ENCODE peak calls at places on chromosomes 11 and 22, in ten cellular contexts. V is uterus; K is thoracic aorta; F is IMR-90; X is effector memory CD4-positive, alpha-beta T cell; U is astrocyte; T is hepatocyte; C is cardiac muscle cell; S is neural progenitor cell; Z is A549. M is an unnamed sample.

GRCh38 chr11:122423283-122423682 is 232.2 kb upstream of the UBASH3B start:
- DNase-seq in K (no peak), F (no peak), C (no peak), X (no peak), T (no peak), U (no peak), S (no peak), Z (no peak), V (no peak), M (no peak)

GRCh38 chr11:124946735-124947141 is 7.3 kb upstream of the CCDC15 start:
- DNase-seq in Z (no peak), U (no peak), T (no peak), C (no peak), S (no peak), K (no peak), X (no peak), V (no peak), F (peak; percentile 40), M (no peak)

GRCh38 chr22:48099671-48100070 is 1337.2 kb downstream of the TBC1D22A start:
- DNase-seq in Z (no peak), C (no peak), T (no peak), V (no peak), S (no peak), X (no peak), K (no peak), U (no peak), F (no peak), M (no peak)

GRCh38 chr22:38947321-38948112 is 9.9 kb upstream of the APOBEC3A start:
- DNase-seq in C (no peak), U (no peak), Z (no peak), F (no peak), X (no peak), K (no peak), V (no peak), S (peak; percentile 73), T (no peak), M (no peak)

GRCh38 chr11:118004543-118005223 is 18.5 kb downstream of the IL10RA start:
- DNase-seq in X (no peak), S (no peak), U (no peak), V (no peak), Z (no peak), F (no peak), K (no peak), C (no peak), T (no peak), M (peak; percentile 37)

GRCh38 chr11:47355283-47356128 is 3.0 kb upstream of the MYBPC3 start:
- DNase-seq in F (peak; percentile 88), K (peak; percentile 31), Z (peak; percentile 89), C (peak; percentile 98), U (peak; percentile 71), X (no peak), V (peak; percentile 93), T (peak; percentile 96), S (peak; percentile 96), M (peak; percentile 97)

GRCh38 chr11:33379931-33380330 is 122.8 kb downstream of the HIPK3 start:
- DNase-seq in S (no peak), V (no peak), Z (no peak), U (no peak), X (no peak), T (no peak), K (no peak), F (no peak), C (no peak), M (no peak)

GRCh38 chr22:38754247-38755154 is 1.3 kb downstream of the SUN2 start:
- DNase-seq in F (peak; percentile 43), S (peak; percentile 48), K (peak; percentile 71), T (peak; percentile 70), U (peak; percentile 58), C (peak; percentile 41), Z (no peak), X (no peak), V (peak; percentile 88), M (no peak)

GRCh38 chr22:40661661-40662060 is 17.6 kb upstream of the MCHR1 start:
- DNase-seq in C (no peak), S (no peak), U (no peak), V (no peak), Z (no peak), F (no peak), T (no peak), K (no peak), X (no peak), M (no peak)

GRCh38 chr22:40660725-40661124 is 18.6 kb upstream of the MCHR1 start:
- DNase-seq in F (no peak), X (no peak), T (no peak), C (no peak), S (no peak), K (no peak), Z (no peak), U (no peak), V (no peak), M (no peak)

GRCh38 chr22:40666151-40666848 is 13.0 kb upstream of the MCHR1 start:
- DNase-seq in C (peak; percentile 31), X (no peak), U (no peak), S (no peak), K (no peak), F (peak; percentile 53), Z (no peak), T (no peak), V (peak; percentile 73), M (no peak)

GRCh38 chr22:40668611-40669390 is 10.5 kb upstream of the MCHR1 start:
- DNase-seq in X (no peak), C (no peak), S (peak; percentile 35), Z (peak; percentile 51), K (no peak), F (peak; percentile 89), T (peak; percentile 65), U (peak; percentile 88), V (no peak), M (no peak)

GRCh38 chr22:40665312-40665711 is 14.0 kb upstream of the MCHR1 start:
- DNase-seq in X (no peak), K (peak; percentile 54), U (peak; percentile 65), S (no peak), Z (no peak), F (peak; percentile 85), C (no peak), V (peak; percentile 62), T (no peak), M (no peak)
- H3K4me1 ChIP-seq in X (no peaks in the 10 kb centered on the region), K (peaks cover 36% of the 10 kb centered on the region), U (no peaks in the 10 kb centered on the region), S (no peaks in the 10 kb centered on the region), Z (no peaks in the 10 kb centered on the region), F (peaks cover 17% of the 10 kb centered on the region), C (no peaks in the 10 kb centered on the region), V (peaks cover 9% of the 10 kb centered on the region), T (no peaks in the 10 kb centered on the region), M (no peaks in the 10 kb centered on the region)

GRCh38 chr11:111632798-111633197 is 30.5 kb downstream of the SIK2 start:
- DNase-seq in C (no peak), V (no peak), F (no peak), X (no peak), T (no peak), U (no peak), S (no peak), K (no peak), Z (no peak), M (no peak)

GRCh38 chr11:111634981-111635705 is 32.9 kb downstream of the SIK2 start:
- DNase-seq in U (peak; percentile 74), K (no peak), V (no peak), Z (no peak), X (no peak), F (peak; percentile 66), C (no peak), T (no peak), S (no peak), M (no peak)

GRCh38 chr11:111631666-111632039 is 29.4 kb downstream of the SIK2 start:
- DNase-seq in S (no peak), F (peak; percentile 88), U (peak; percentile 86), X (no peak), V (no peak), T (no peak), C (no peak), Z (no peak), K (no peak), M (no peak)

GRCh38 chr11:111633756-111634362 is 31.6 kb downstream of the SIK2 start:
- DNase-seq in K (no peak), X (no peak), C (no peak), U (peak; percentile 55), V (no peak), Z (no peak), F (peak; percentile 35), T (no peak), S (no peak), M (no peak)

DNA sequence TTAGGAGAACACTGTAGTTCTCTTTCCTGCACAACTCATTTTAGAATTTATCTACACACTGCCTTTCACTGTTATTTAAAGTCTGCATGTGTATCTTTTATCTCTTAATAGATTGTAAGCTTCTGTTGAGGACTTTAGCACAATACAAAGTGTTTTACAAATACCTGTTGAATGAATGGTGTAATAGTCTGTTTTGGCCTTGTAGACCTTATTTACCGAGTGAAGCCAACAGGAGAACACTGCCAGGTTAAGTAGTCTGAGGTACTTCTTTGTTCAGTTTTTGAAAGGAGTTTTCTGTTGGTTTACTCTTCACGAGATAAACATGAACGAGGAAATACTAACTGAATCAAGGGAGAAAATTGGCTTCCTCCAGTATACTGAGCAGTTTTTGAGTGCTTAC is 31.0 kb downstream of the SIK2 start:
- DNase-seq in C (no peak), X (no peak), F (no peak), S (no peak), K (no peak), T (peak; percentile 8), U (no peak), Z (no peak), V (no peak), M (no peak)
- H3K4me1 ChIP-seq in C (peaks cover 6% of the 10 kb centered on the region), X (no peaks in the 10 kb centered on the region), F (peaks cover 14% of the 10 kb centered on the region), S (peaks cover 50% of the 10 kb centered on the region), K (peaks cover 22% of the 10 kb centered on the region), T (peaks cover 29% of the 10 kb centered on the region), U (peaks cover 52% of the 10 kb centered on the region), Z (peaks cover 10% of the 10 kb centered on the region), V (no peaks in the 10 kb centered on the region), M (peaks cover 31% of the 10 kb centered on the region)

GRCh38 chr22:28051787-28052356 is 132.8 kb upstream of the PITPNB start:
- DNase-seq in C (peak; percentile 77), T (peak; percentile 79), V (peak; percentile 77), U (no peak), X (no peak), S (peak; percentile 86), F (peak; percentile 61), Z (peak; percentile 21), K (no peak), M (peak; percentile 77)

GRCh38 chr22:28051091-28051786 is 132.2 kb upstream of the PITPNB start:
- DNase-seq in T (no peak), F (no peak), C (no peak), K (no peak), X (no peak), U (no peak), S (peak; percentile 25), Z (no peak), V (no peak), M (no peak)

GRCh38 chr22:28052818-28053217 is 133.8 kb upstream of the PITPNB start:
- DNase-seq in U (no peak), V (no peak), S (peak; percentile 48), Z (no peak), K (no peak), C (no peak), F (no peak), X (no peak), T (no peak), M (no peak)

GRCh38 chr22:28053871-28054621 is 135.0 kb upstream of the PITPNB start:
- DNase-seq in C (no peak), F (peak; percentile 62), K (no peak), V (no peak), X (no peak), U (no peak), S (no peak), T (no peak), Z (no peak), M (no peak)

DNA sequence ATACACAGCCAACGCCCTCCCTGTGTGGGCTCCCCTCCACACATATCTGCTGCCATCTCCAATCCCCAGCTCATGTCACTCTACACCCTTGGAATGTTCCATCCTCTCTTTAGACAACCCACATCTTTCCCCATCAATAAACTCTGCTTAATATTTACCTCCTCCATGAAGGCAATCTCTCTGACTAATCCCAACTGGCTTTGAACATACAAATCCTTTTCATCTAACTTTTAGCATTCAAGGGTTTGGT is 135.5 kb upstream of the PITPNB start:
- DNase-seq in S (no peak), F (no peak), X (no peak), C (no peak), V (no peak), T (no peak), U (no peak), K (no peak), Z (no peak), M (no peak)
- H3K4me1 ChIP-seq in S (peaks cover 23% of the 10 kb centered on the region), F (peaks cover 3% of the 10 kb centered on the region), X (no peaks in the 10 kb centered on the region), C (no peaks in the 10 kb centered on the region), V (no peaks in the 10 kb centered on the region), T (no peaks in the 10 kb centered on the region), U (peaks cover 5% of the 10 kb centered on the region), K (no peaks in the 10 kb centered on the region), Z (no peaks in the 10 kb centered on the region), M (no peaks in the 10 kb centered on the region)

DNA sequence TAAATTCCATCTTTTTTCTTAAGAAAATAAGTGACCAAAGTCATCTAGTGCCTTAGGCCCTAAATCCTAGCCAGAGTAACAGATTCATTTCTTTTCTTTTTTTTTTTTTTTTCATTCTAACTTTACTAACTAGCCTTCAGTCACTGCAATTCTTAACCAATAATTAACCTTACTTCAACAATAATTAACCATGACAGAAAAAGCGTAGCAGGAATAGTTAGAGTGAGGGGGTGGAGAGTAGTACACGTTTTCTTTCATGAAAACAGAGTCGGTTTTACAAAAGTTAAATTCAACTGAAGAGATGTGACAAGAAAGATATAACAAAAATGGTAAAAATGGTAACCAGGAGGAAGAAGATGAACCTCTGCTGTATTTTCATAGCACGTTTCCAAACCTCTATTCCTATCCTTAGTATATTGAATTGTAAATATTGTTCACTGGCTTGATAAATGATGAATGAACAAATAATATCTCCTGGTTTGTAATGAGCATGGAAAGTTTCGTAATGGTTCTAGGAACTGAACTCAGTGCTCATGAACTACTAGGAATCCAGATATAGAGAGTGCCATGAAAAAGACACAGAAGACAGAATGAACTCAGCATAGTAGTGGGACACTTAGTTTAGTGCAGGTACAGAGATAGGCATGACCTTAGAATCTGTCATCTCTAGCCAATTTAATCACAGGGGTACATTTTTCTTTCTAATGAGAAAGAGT is 116.5 kb upstream of the ANO5 start:
- DNase-seq in U (no peak), X (no peak), V (no peak), S (no peak), T (no peak), F (no peak), K (no peak), C (no peak), Z (no peak), M (no peak)
- H3K4me1 ChIP-seq in U (no peaks in the 10 kb centered on the region), X (no peaks in the 10 kb centered on the region), V (no peaks in the 10 kb centered on the region), S (no peaks in the 10 kb centered on the region), T (no peaks in the 10 kb centered on the region), F (no peaks in the 10 kb centered on the region), K (no peaks in the 10 kb centered on the region), C (no peaks in the 10 kb centered on the region), Z (no peaks in the 10 kb centered on the region), M (no peaks in the 10 kb centered on the region)